ENCODE peak calls at places on chromosomes 5 and 9, in seven cellular contexts. E is stimulated activated CD8-positive, alpha-beta memory T cell treated with anti-CD3 and anti-CD28 coated beads, Interleukin-12 subunit alpha, Interleukin-12 subunit beta, amount 100 ng/mL, for 4 hours; Q is central memory CD8-positive, alpha-beta T cell; Z is M059J; V is dermis blood vessel endothelial cell; G is endothelial cell; R is NCI-H1694 treated with DMSO at 0.1 percent for 48 hours. U is an unnamed sample.

GRCh38 chr9:81552571-81552970 is 136.8 kb downstream of the TLE1 start:
- DNase-seq in V (no peak), Z (no peak), R (no peak), Q (no peak), G (no peak), E (no peak), U (no peak)

GRCh38 chr9:6551126-6551525 is 94.4 kb downstream of the GLDC start:
- DNase-seq in G (no peak), Z (peak; percentile 56), V (peak; percentile 49), Q (no peak), R (no peak), E (no peak), U (no peak)

GRCh38 chr9:31916591-31917223 is 467.7 kb upstream of the ACO1 start:
- DNase-seq in Z (no peak), Q (no peak), E (no peak), G (peak; percentile 12), R (no peak), V (no peak), U (no peak)

GRCh38 chr9:21506910-21507795 is 25.0 kb upstream of the IFNE start:
- DNase-seq in G (no peak), V (peak; percentile 83), Q (no peak), Z (peak; percentile 96), R (no peak), E (no peak), U (no peak)

GRCh38 chr5:135007749-135008363 is 26.2 kb downstream of the PITX1 start:
- DNase-seq in Q (no peak), G (no peak), E (no peak), V (no peak), R (no peak), Z (no peak), U (no peak)

GRCh38 chr9:38176256-38176655 is 107.2 kb upstream of the SHB start:
- DNase-seq in V (peak; percentile 60), E (no peak), R (no peak), Q (no peak), G (no peak), Z (peak; percentile 48), U (no peak)

GRCh38 chr9:97889941-97890557 is 32.3 kb downstream of the TRMO start:
- DNase-seq in Q (peak; percentile 46), E (no peak), G (peak; percentile 71), Z (no peak), V (peak; percentile 53), R (no peak), U (peak; percentile 49)

GRCh38 chr5:168851902-168852321 is 272.7 kb upstream of the PANK3 start:
- DNase-seq in R (no peak), G (no peak), E (no peak), Z (peak; percentile 93), V (no peak), Q (no peak), U (no peak)

GRCh38 chr5:78182838-78183237 is 111.7 kb downstream of the AP3B1 start:
- DNase-seq in Z (no peak), G (no peak), V (no peak), E (no peak), Q (no peak), R (no peak), U (no peak)

GRCh38 chr9:27483576-27483975 is 40.5 kb upstream of the IFNK start:
- DNase-seq in E (no peak), R (no peak), Z (no peak), G (no peak), Q (no peak), V (no peak), U (no peak)

GRCh38 chr9:14309403-14309802 is 4.5 kb downstream of the NFIB start:
- DNase-seq in E (no peak), Z (no peak), Q (no peak), R (peak; percentile 56), G (no peak), V (peak; percentile 77), U (no peak)

GRCh38 chr5:98791110-98791509 is 17.6 kb downstream of the RGMB start:
- DNase-seq in Z (no peak), Q (no peak), E (no peak), V (no peak), R (no peak), G (no peak), U (no peak)

GRCh38 chr9:73132034-73132776 is 19.5 kb upstream of the ANXA1 start:
- DNase-seq in V (peak; percentile 93), Q (peak; percentile 74), G (peak; percentile 57), Z (peak; percentile 96), R (no peak), E (peak; percentile 43), U (peak; percentile 85)

GRCh38 chr5:154708845-154709244 is 46.3 kb upstream of the LARP1 start:
- DNase-seq in E (no peak), G (no peak), R (no peak), Z (peak; percentile 45), V (no peak), Q (no peak), U (peak; percentile 31)

GRCh38 chr5:75616286-75616810 is 5.1 kb downstream of the ANKDD1B start:
- DNase-seq in V (no peak), E (no peak), R (no peak), Q (no peak), G (no peak), Z (no peak), U (no peak)

GRCh38 chr5:157473383-157474370 is 13.7 kb downstream of the NIPAL4 start:
- DNase-seq in G (no peak), E (no peak), R (no peak), Q (no peak), V (peak; percentile 20), Z (peak; percentile 72), U (no peak)

GRCh38 chr9:76912631-76913275 is 6.8 kb upstream of the PRUNE2 start:
- DNase-seq in E (no peak), Q (no peak), G (no peak), V (no peak), R (no peak), Z (peak; percentile 88), U (peak; percentile 23)

GRCh38 chr9:123551636-123552203 is 195.7 kb downstream of the CRB2 start:
- DNase-seq in Q (no peak), V (no peak), G (no peak), R (no peak), Z (no peak), E (no peak), U (no peak)

GRCh38 chr5:60852940-60853339 is 8.9 kb upstream of the ELOVL7 start:
- DNase-seq in Z (peak; percentile 10), V (no peak), G (no peak), Q (no peak), R (no peak), E (no peak), U (no peak)

GRCh38 chr9:93392974-93393373 is 58.5 kb upstream of the FAM120A start:
- DNase-seq in V (no peak), R (no peak), Q (no peak), E (no peak), Z (no peak), G (no peak), U (no peak)

GRCh38 chr9:108953983-108954574 is 19.9 kb downstream of the ABITRAM start:
- DNase-seq in Q (no peak), V (peak; percentile 82), R (peak; percentile 47), Z (peak; percentile 35), G (no peak), E (no peak), U (no peak)

GRCh38 chr5:33939863-33940262 is 3.7 kb downstream of the RXFP3 start:
- DNase-seq in Z (peak; percentile 51), G (no peak), Q (no peak), V (no peak), R (no peak), E (no peak), U (no peak)

U was measured in upper lobe of left lung.